ENCODE peak calls at places on chromosome X, in eight cellular contexts. N is breast epithelium, D is spleen, M is suprapubic skin, Q is HepG2, C is stomach, L is SK-N-MC, U is SK-N-SH. B is an unnamed sample.
A peak's percentile ranks its signal among the peaks of the same experiment; 100 is the strongest.

GRCh38 chrX:139191746-139192385 is 338.7 kb upstream of the F9 start:
- DNase-seq in D (no peak), N (no peak), M (no peak), Q (no peak), C (no peak), L (no peak), U (no peak), B (no peak)

GRCh38 chrX:31653395-31653794 is 581.6 kb upstream of the FTHL17 start:
- DNase-seq in L (no peak), N (no peak), D (no peak), U (no peak), M (no peak), C (no peak), Q (no peak), B (no peak)

GRCh38 chrX:71935542-71935941 is 24.9 kb downstream of the NHSL2 start:
- DNase-seq in N (no peak), M (no peak), D (no peak), Q (no peak), L (no peak), C (no peak), U (no peak), B (no peak)

GRCh38 chrX:41723305-41723704 is 676 bp upstream of the GPR82 start:
- DNase-seq in D (no peak), L (no peak), C (no peak), M (no peak), U (no peak), N (no peak), Q (no peak), B (no peak)

GRCh38 chrX:35016051-35016450 is 73.5 kb downstream of the FAM47B start:
- DNase-seq in D (no peak), C (no peak), L (no peak), Q (no peak), U (no peak), N (no peak), M (no peak), B (no peak)

GRCh38 chrX:133440081-133440796 is 24.9 kb upstream of the GPC4 start:
- DNase-seq in M (no peak), U (no peak), Q (no peak), L (no peak), N (no peak), D (no peak), C (no peak), B (no peak)

GRCh38 chrX:38805294-38806053 is 4.2 kb downstream of the MID1IP1 start:
- DNase-seq in M (peak; percentile 84), C (peak; percentile 74), U (peak; percentile 53), D (peak; percentile 91), Q (peak; percentile 56), L (no peak), N (peak; percentile 39), B (no peak)

GRCh38 chrX:69565247-69565815 is 50.6 kb upstream of the EDA start:
- DNase-seq in C (no peak), U (no peak), L (no peak), Q (no peak), M (no peak), N (no peak), D (no peak), B (no peak)

GRCh38 chrX:64850371-64851082 is 125.7 kb downstream of the ZC4H2 start:
- DNase-seq in U (no peak), N (no peak), C (no peak), Q (no peak), D (peak; percentile 62), L (no peak), M (no peak), B (no peak)

GRCh38 chrX:7252013-7252610 is 104.2 kb upstream of the PUDP start:
- DNase-seq in U (no peak), C (peak; percentile 91), Q (no peak), M (no peak), D (no peak), L (no peak), N (peak; percentile 86), B (peak; percentile 63)

GRCh38 chrX:74537011-74537390 is 77.4 kb downstream of the RLIM start:
- DNase-seq in L (no peak), D (no peak), M (no peak), C (no peak), Q (no peak), U (no peak), N (no peak), B (no peak)

GRCh38 chrX:124504106-124504983 is 158.0 kb downstream of the SH2D1A start:
- DNase-seq in D (no peak), N (no peak), Q (no peak), C (no peak), L (no peak), M (no peak), U (no peak), B (no peak)

GRCh38 chrX:131923614-131924250 is 99.4 kb upstream of the STK26 start:
- DNase-seq in U (no peak), Q (no peak), D (no peak), C (no peak), L (no peak), M (no peak), N (no peak), B (no peak)

GRCh38 chrX:154717824-154718223 is 33.1 kb downstream of the GAB3 start:
- DNase-seq in C (no peak), L (peak; percentile 28), M (no peak), N (no peak), U (peak; percentile 7), Q (no peak), D (no peak), B (peak; percentile 59)

GRCh38 chrX:18683027-18683426 is 11.1 kb upstream of the RS1 start:
- DNase-seq in Q (no peak), C (no peak), D (no peak), N (no peak), L (no peak), U (no peak), M (no peak), B (no peak)

DNA sequence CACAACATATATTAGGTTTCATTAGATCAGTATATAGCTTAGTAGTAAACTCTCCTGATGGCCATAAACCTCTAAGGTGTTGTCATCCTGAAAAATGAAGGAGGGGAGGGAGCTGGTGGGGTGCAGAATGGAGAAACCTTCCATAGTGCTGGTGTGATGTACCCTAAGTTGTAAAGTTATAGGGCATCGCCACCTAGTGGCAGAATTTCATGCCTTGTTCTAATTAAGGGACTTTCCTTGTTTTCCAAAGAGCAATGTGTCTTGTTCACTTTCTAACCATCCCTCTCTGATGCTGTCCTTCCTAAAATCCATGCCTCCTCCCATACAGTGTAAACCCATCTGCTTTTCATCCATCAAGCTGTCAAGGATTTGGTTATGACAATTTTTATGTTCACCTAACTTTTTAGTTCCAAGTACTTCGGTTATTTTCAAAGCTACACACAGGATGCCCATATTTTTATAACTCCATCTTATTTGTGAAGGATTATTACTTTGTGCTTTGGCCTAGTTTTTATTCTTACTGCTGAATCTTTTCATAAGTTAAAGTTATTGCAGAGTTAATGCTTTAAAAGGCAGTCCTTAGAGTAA is 4.5 kb downstream of the NBDY start:
- DNase-seq in Q (peak; percentile 17), D (no peak), U (peak; percentile 41), M (no peak), C (peak; percentile 68), L (no peak), N (peak; percentile 47), B (peak; percentile 54)
- H3K4me3 ChIP-seq in Q (no peak overlapping the region), D (no peak overlapping the region), U (no peak overlapping the region), M (no peak overlapping the region), C (no peak overlapping the region), L (no peak overlapping the region), N (no peak overlapping the region), B (no peak overlapping the region)

DNA sequence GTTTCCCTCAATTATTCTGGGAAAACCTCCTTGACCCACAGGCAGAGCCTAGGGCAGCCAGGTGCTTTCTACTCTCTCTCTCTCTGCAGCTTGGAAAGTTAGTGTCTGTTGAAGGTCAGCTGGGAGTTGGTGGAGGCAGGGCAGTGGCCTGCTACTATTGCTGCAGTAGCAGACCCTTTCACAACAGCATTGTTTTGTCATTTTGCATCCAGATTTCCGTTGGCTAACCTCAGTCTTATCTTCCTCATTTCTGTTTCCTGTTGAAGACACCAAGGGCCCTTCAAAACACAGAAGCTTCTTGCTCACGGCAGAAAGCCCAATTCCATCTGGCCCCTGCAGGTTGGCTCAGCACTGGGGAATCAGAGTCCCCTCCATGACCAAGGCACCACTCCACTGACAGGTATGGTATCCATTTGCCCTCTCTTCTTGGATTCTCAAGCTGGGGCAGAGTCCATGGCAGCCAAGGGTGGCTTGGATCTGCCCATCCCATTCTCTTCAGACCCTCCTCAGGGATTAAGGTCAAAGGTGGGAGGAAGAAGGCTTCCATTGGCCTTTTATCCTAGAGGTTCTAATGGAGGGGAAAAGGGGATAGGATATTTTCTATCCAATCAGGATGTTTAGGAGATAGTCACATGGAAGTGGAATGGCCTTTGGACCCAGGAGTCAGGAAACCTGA is 24.6 kb downstream of the VSIG4 start:
- DNase-seq in L (no peak), C (no peak), M (no peak), U (no peak), D (peak; percentile 85), Q (no peak), N (no peak), B (peak; percentile 83)
- TF ChIP-seq POLR2AphosphoS5 in L (no peak), C (peak; percentile 48), M (no peak), U (no peak), D (peak; percentile 67), Q (no peak), N (no peak), B (peak; percentile 98)

GRCh38 chrX:40107291-40108083 is 9.7 kb upstream of the BCOR start:
- DNase-seq in D (peak; percentile 88), U (peak; percentile 44), L (no peak), C (peak; percentile 71), N (no peak), M (no peak), Q (no peak), B (no peak)
- H3K4me3 ChIP-seq in D (peak overlapping the region; percentile 59), U (no peak overlapping the region), L (peak overlapping the region; percentile 80), C (peak overlapping the region; percentile 46), N (no peak overlapping the region), M (peak overlapping the region; percentile 72), Q (no peak overlapping the region), B (no peak overlapping the region)

GRCh38 chrX:120446503-120446902 is 22.6 kb downstream of the LAMP2 start:
- DNase-seq in U (no peak), C (no peak), Q (no peak), L (no peak), N (no peak), M (no peak), D (no peak), B (no peak)

GRCh38 chrX:120450163-120450562 is 18.9 kb downstream of the LAMP2 start:
- DNase-seq in L (no peak), Q (no peak), D (no peak), C (no peak), N (no peak), U (peak; percentile 19), M (no peak), B (no peak)

GRCh38 chrX:120453985-120454384 is 15.1 kb downstream of the LAMP2 start:
- DNase-seq in U (no peak), M (no peak), L (no peak), Q (no peak), C (no peak), N (no peak), D (no peak), B (no peak)

GRCh38 chrX:120456973-120457372 is 12.1 kb downstream of the LAMP2 start:
- DNase-seq in U (no peak), D (no peak), C (no peak), N (no peak), Q (no peak), M (no peak), L (no peak), B (no peak)

DNA sequence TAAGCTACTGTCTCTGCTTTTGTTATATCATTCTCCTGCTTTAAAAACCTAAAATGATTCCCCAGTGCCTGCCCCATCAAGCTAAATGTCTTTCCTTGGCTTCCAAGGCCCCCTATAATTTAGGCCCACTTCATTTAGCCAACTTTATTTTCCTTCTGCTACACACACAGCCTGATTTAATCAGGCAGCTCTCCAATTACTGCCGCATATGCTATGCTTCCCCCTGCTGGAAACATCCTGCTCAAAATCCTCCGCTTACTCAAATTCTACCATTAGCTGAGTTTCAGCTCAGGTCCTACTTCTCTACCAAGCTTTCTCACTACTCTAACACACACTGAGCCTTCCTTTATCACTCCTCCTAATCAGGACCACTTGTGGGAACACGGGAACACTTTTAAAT is 17.0 kb downstream of the LAMP2 start:
- DNase-seq in U (peak; percentile 50), Q (peak; percentile 4), L (no peak), M (no peak), N (no peak), C (no peak), D (no peak), B (no peak)
- TF ChIP-seq POLR2AphosphoS5 in U (no peak), Q (no peak), L (no peak), M (no peak), N (no peak), C (no peak), D (no peak), B (no peak)

B was measured in HL-60.